ENCODE peak calls at places on chromosomes 12 and 14, in four cellular contexts. A is GM12878, T is H1, P is HepG2. R is an unnamed sample.

GRCh38 chr14:52268191-52269061 is 928 bp downstream of the PTGDR start:
- DNase-seq in A (no peak), T (peak), P (no peak), R (no peak)

GRCh38 chr12:78194448-78194847 is 363.8 kb downstream of the NAV3 start:
- DNase-seq in A (no peak), T (no peak), P (no peak), R (no peak)

GRCh38 chr12:71090971-71091370 is 66.8 kb downstream of the TSPAN8 start:
- DNase-seq in A (no peak), T (no peak), P (no peak), R (no peak)

GRCh38 chr12:45638386-45638785 is 91.1 kb upstream of the ARID2 start:
- DNase-seq in A (no peak), T (no peak), P (no peak), R (no peak)

GRCh38 chr12:104534857-104535248 is 78.1 kb downstream of the CHST11 start:
- DNase-seq in A (no peak), T (no peak), P (no peak), R (no peak)

GRCh38 chr12:45660330-45660729 is 69.2 kb upstream of the ARID2 start:
- DNase-seq in A (no peak), T (no peak), P (no peak), R (no peak)

GRCh38 chr12:15253990-15254389 is 32.8 kb upstream of the RERG start:
- DNase-seq in A (no peak), T (no peak), P (no peak), R (no peak)

GRCh38 chr14:89701079-89702043 is 253.2 kb downstream of the EFCAB11 start:
- DNase-seq in A (no peak), T (peak), P (peak), R (peak)

GRCh38 chr12:56084958-56085543 is 5.1 kb downstream of the ERBB3 start:
- DNase-seq in A (no peak), T (peak), P (no peak), R (peak)

GRCh38 chr14:98592611-98593170 is 679.3 kb downstream of the BCL11B start:
- DNase-seq in A (no peak), T (no peak), P (no peak), R (no peak)

GRCh38 chr12:123141615-123142517 is 9.0 kb downstream of the PITPNM2 start:
- DNase-seq in A (no peak), T (no peak), P (peak), R (no peak)

GRCh38 chr12:5584776-5585560 is 153.1 kb downstream of the NTF3 start:
- DNase-seq in A (no peak), T (no peak), P (no peak), R (no peak)

GRCh38 chr12:119328111-119328510 is 6.4 kb upstream of the CCDC60 start:
- DNase-seq in A (no peak), T (peak), P (peak), R (peak)

GRCh38 chr14:26021759-26022158 is 576.1 kb downstream of the NOVA1 start:
- DNase-seq in A (no peak), T (no peak), P (no peak), R (no peak)

GRCh38 chr14:99259327-99259726 is 12.7 kb downstream of the BCL11B start:
- DNase-seq in A (no peak), T (no peak), P (no peak), R (no peak)

GRCh38 chr12:29743072-29743471 is 40.7 kb downstream of the TMTC1 start:
- DNase-seq in A (no peak), T (no peak), P (no peak), R (no peak)

GRCh38 chr12:131093971-131094830 is 140.5 kb downstream of the ADGRD1 start:
- DNase-seq in A (no peak), T (no peak), P (no peak), R (no peak)

GRCh38 chr12:2395352-2395977 is 342.7 kb downstream of the CACNA1C start:
- DNase-seq in A (no peak), T (peak), P (peak), R (peak)

GRCh38 chr12:2393016-2393415 is 340.2 kb downstream of the CACNA1C start:
- DNase-seq in A (no peak), T (no peak), P (no peak), R (no peak)

GRCh38 chr12:2397356-2398045 is 344.7 kb downstream of the CACNA1C start:
- DNase-seq in A (no peak), T (no peak), P (peak), R (no peak)

GRCh38 chr12:2393996-2394395 is 341.2 kb downstream of the CACNA1C start:
- DNase-seq in A (no peak), T (no peak), P (no peak), R (no peak)

DNA sequence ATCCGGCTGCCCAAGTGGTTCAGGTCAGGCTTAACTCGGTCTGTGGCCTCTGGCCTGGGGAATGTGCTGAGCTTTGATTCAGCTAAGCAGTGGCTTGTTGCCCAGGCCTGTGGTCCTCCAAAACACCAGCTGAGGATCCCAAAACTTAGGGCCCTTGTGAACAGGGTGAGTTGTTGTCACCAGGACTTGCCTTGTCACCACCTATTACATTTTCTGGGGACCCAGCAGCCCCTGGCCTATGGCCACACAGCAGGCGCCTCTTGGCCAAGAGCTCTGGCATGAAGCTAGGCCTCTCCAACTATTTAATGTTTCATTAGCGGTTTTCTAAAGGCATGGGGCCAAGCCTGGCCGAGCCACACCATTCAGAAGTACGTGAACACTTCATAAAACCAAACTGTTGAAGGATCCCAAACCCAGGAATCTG is 343.7 kb downstream of the CACNA1C start:
- DNase-seq in A (no peak), T (no peak), P (no peak), R (no peak)
- TF ChIP-seq SUZ12 in A (no peak), T (no peak), P (no peak), R (no peak)

DNA sequence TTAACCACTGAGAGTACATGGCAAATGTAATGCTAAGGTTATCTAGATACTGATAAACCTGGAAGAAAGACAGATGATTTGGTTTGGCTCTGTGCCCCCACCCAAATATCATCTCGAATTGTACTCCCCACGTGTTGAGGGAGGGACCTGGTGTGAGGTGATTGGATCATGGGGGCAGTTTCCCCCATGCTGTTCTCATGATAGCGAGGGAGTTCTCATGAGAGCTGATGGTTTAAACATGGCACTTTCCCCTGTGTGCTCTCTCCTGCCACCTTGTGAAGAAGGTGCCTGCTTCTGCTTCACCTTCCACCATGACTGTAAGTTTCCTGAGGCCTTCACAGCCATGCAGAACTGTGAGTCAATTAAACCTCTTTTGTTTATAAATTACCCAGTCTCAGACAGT is 14.2 kb downstream of the NOXRED1 start:
- DNase-seq in A (no peak), T (peak), P (peak), R (no peak)
- TF ChIP-seq SP1 in A (no peak), T (no peak), P (no peak), R (no peak)

DNA sequence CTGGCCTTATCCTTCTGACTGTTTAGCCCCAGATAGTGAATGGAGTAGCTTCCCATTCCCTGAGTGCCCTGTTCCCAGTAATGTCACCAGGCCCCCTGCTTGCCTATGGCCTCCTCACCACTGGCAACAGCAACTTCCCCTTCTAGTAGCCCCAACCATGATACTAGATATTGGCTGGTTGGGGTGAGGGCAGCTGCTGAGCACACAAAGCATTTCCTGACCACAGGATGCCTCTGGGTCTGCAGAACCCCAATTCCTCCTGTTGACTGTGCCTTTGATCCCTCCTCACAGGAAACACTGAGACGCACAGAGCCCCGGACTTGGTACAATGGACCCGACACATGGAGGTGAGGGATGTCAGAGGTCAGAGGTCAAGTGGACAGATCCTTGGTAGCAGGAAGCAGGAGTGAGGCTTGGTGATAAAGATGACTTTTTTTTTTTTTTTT is 597 bp downstream of the SOAT2 start:
- DNase-seq in A (peak), T (no peak), P (peak), R (peak)
- TF ChIP-seq SUZ12 in A (no peak), T (no peak), P (no peak), R (no peak)

GRCh38 chr14:78010688-78011087 is 159.5 kb upstream of the NRXN3 start:
- DNase-seq in A (no peak), T (no peak), P (no peak), R (no peak)

GRCh38 chr14:78007160-78007559 is 163.0 kb upstream of the NRXN3 start:
- DNase-seq in A (no peak), T (no peak), P (no peak), R (no peak)

GRCh38 chr14:78005325-78005724 is 164.8 kb upstream of the NRXN3 start:
- DNase-seq in A (peak), T (no peak), P (no peak), R (no peak)
- TF ChIP-seq SP1 in A (no peak), T (no peak), P (no peak), R (no peak)

GRCh38 chr14:106790189-106791036 is 1264.0 kb downstream of the TMEM121 start:
- DNase-seq in A (no peak), T (peak), P (peak), R (peak)
- TF ChIP-seq SUZ12 in A (no peak), T (no peak), P (no peak), R (no peak)

GRCh38 chr14:105503918-105504692 is 13.1 kb downstream of the TEDC1 start:
- DNase-seq in A (no peak), T (no peak), P (no peak), R (no peak)
- TF ChIP-seq SP1 in A (no peak), T (no peak), P (no peak), R (no peak)

DNA sequence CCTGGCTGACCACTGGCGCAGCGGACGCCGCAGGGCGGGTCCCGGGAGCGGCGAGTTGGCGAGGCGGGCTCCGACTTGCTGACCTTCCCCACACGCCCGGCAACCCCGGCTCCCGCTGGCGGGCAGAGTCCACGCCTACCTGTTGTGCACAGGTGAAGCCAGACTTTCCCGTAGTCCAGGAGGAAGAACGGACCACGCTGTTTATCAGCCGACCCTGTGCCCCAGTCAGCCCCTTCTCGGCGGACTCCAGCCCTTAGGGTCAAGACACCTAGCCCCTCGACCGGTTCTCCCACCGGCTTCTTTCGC is 384 bp downstream of the HEATR5A start:
- DNase-seq in A (no peak), T (peak), P (peak), R (peak)
- TF ChIP-seq SUZ12 in A (no peak), T (no peak), P (no peak), R (no peak)

DNA sequence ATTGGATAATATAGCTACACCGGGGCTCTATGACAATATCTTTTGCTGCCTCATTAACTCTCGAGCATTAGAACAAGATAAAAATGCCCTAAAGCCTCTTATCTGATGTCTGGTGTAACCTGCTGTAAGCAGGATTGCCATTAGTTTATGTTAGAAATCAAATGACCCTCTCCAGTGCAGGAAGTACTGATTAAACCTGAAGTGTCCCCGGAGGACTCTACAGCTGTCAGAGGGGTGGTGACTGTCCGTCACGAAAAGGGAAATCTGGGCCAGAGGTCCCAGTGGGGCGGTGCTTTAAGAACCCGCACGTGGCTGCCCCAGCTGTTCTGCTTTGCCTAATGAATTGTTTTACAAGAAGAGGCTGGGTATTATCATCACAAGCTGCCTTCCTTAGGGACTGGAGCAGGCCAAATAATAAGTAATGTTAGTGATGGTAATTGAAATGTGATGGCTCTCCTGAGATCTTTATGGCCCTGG is 55.7 kb downstream of the LIN52 start:
- DNase-seq in A (no peak), T (no peak), P (no peak), R (peak)
- TF ChIP-seq SP1 in A (no peak), T (no peak), P (no peak), R (no peak)